ENCODE peak calls at places on chromosomes 2 and 18, in four cellular contexts. H is IMR-90, X is K562, K is GM12878. P is an unnamed sample.

GRCh38 chr2:39128919-39129391 is 8.1 kb upstream of the SOS1 start:
- DNase-seq in K (peak), H (no peak), X (no peak), P (no peak)

GRCh38 chr2:7031424-7032245 is 114.4 kb downstream of the RNF144A start:
- DNase-seq in H (no peak), X (no peak), K (no peak), P (no peak)

GRCh38 chr18:48488388-48488850 is 50.4 kb upstream of the CTIF start:
- DNase-seq in X (no peak), K (no peak), H (peak), P (peak)

GRCh38 chr2:236776695-236777251 is 207.1 kb downstream of the ACKR3 start:
- DNase-seq in K (no peak), X (no peak), H (peak), P (peak)

GRCh38 chr2:212892193-212892592 is 259.2 kb downstream of the IKZF2 start:
- DNase-seq in K (no peak), X (no peak), H (peak), P (peak)

GRCh38 chr2:225355788-225356187 is 43.7 kb upstream of the NYAP2 start:
- DNase-seq in H (no peak), X (no peak), K (no peak), P (no peak)

GRCh38 chr2:240397924-240398611 is 37.4 kb upstream of the GPC1 start:
- DNase-seq in H (peak), K (no peak), X (no peak), P (no peak)

GRCh38 chr2:169768262-169768995 is 30.2 kb upstream of the SSB start:
- DNase-seq in X (no peak), H (no peak), K (no peak), P (no peak)

GRCh38 chr2:136080114-136080513 is 37.8 kb downstream of the CXCR4 start:
- DNase-seq in K (no peak), H (no peak), X (no peak), P (no peak)

GRCh38 chr2:191811807-191812602 is 34.9 kb downstream of the CAVIN2 start:
- DNase-seq in H (peak), X (peak), K (no peak), P (peak)

GRCh38 chr2:176130153-176130916 is 830 bp downstream of the HOXD8 start:
- DNase-seq in K (no peak), X (peak), H (no peak), P (peak)

GRCh38 chr2:165274698-165275097 is 35.5 kb downstream of the SCN2A start:
- DNase-seq in H (no peak), X (no peak), K (no peak), P (no peak)

GRCh38 chr18:53148056-53148574 is 808.1 kb downstream of the DCC start:
- DNase-seq in H (no peak), K (no peak), X (no peak), P (no peak)

GRCh38 chr2:10041711-10042110 is 1.6 kb upstream of the KLF11 start:
- DNase-seq in H (no peak), K (no peak), X (no peak), P (no peak)

GRCh38 chr2:66803651-66804050 is 368.7 kb downstream of the MEIS1 start:
- DNase-seq in K (no peak), X (no peak), H (peak), P (no peak)

GRCh38 chr2:17166506-17166905 is 351.7 kb downstream of the RAD51AP2 start:
- DNase-seq in H (peak), K (no peak), X (no peak), P (no peak)

GRCh38 chr2:128309341-128310093 is 9.2 kb downstream of the HS6ST1 start:
- DNase-seq in H (peak), X (peak), K (no peak), P (no peak)

GRCh38 chr2:228535396-228535795 is 353.9 kb upstream of the SPHKAP start:
- DNase-seq in X (no peak), K (no peak), H (no peak), P (no peak)

GRCh38 chr18:68985172-68985820 is 187.4 kb downstream of the CCDC102B start:
- DNase-seq in H (no peak), X (no peak), K (no peak), P (no peak)

GRCh38 chr2:152200562-152201465 is 25.3 kb upstream of the STAM2 start:
- DNase-seq in X (peak), K (no peak), H (peak), P (peak)

GRCh38 chr2:127422631-127423475 is 4.6 kb downstream of the PROC start:
- DNase-seq in K (no peak), X (no peak), H (no peak), P (no peak)

GRCh38 chr2:101770672-101771071 is 73.2 kb downstream of the MAP4K4 start:
- DNase-seq in H (peak), X (peak), K (peak), P (peak)

DNA sequence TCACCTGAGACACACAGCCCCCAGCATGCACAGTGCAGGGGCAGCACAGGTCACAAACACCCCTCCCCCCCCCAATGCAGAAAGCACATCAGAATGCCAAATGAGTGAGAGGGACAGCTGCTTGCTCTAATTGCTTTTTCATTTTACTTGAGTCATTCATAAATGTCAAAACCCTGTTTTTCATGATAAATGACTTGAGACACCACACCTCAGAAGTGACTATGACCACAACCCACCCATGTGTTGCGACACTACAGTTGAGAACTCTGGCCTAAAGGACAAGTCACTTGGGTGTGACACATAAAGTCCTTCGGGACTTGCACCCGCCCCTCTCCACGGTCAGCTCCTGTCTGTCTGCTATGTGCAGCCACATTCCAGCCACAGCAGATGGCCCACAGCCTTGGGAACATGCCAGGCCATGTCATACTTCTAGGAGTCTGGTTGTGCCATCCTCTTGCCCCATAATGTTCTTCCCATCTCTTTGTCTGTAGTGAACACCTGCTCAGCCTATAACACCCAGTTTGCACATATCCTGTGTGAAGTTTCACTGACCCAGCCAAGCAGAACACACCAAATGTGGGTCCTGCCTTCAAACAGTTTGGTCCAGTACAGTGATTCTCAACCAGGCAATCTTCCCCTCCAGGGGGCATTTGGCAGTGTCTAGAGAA is 30.2 kb upstream of the RIOK3 start:
- DNase-seq in X (peak), K (peak), H (peak), P (peak)
- TF ChIP-seq ELK1 in X (no peak), K (no peak), H (no peak), P (no peak)

DNA sequence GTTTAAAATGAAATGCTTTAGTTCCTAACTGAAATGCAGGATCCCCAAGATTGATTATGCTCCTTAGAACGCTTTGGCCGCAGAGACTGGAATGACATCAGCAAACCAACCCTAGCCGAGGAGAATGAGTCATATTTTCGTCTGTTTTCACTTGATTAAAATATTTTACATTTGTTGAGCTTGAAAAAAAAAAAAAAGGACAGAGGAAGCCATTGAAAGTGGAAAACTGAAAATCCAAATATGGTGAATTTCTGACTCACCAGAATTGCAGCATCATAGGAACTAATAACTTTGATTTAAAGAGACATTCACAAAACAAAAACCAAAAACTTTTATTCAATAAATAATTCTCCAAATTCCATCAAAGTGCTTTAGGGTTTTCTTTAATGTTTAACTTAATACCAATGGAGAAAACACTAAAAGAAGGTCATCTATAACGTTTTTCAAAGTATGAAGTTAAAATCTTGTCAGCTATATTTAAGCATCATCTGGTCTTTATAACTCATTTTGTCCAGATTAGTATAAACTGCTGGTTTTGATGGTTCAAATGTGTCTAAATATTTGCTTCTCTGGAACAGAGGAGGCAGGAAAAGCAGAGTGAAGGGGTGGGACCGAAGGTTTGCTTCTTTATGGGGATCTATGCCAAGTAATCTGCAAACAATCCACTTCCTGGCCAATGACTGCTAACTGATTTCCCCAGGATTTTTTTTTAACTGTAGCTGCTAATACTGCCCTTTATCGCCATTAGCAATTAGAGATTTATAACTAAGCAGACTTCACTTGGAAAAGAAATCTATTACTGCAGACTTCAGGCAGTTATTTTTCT is 30.9 kb upstream of the COL5A2 start:
- DNase-seq in X (peak), H (peak), K (no peak), P (peak)
- H3K4me2 ChIP-seq in X (no peak), H (peak), K (no peak), P (peak)

GRCh38 chr2:48531141-48531648 is 1.2 kb downstream of the STON1 start:
- DNase-seq in X (no peak), H (peak), K (no peak), P (no peak)
- TF ChIP-seq ELK1 in X (no peak), H (no peak), K (no peak), P (no peak)

GRCh38 chr18:2325308-2325849 is 245.9 kb downstream of the METTL4 start:
- DNase-seq in H (peak), K (no peak), X (peak), P (no peak)
- H3K4me2 ChIP-seq in H (no peak), K (no peak), X (peak), P (no peak)

GRCh38 chr2:52862801-52863200 is 904.8 kb upstream of the CHAC2 start:
- DNase-seq in H (peak), K (no peak), X (no peak), P (no peak)
- TF ChIP-seq ELK1 in H (no peak), K (no peak), X (no peak), P (no peak)

DNA sequence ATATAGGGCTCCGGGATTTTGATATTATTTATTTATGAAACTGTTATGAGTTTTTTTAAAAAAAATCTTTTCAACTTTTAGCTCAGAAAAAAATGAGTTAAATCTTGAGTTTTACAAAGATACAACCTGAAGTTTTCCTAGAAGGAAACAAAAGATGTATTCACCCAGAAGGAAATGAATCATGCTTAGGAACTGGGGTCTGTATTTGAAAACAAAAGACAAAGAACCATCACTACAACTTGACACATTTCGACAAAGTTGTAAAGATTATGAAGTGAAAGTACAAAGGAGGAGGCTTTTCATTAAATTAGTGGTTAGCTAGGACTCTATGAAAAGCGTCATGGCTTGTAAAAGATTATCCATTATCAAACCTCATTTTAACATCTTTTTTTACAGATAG is 143.3 kb downstream of the PDE1A start:
- DNase-seq in K (no peak), X (no peak), H (no peak), P (no peak)
- H3K4me2 ChIP-seq in K (no peak), X (no peak), H (no peak), P (no peak)

GRCh38 chr2:171522057-171522803 is at the start of gene CYBRD1:
- DNase-seq in K (no peak), H (peak), X (peak), P (peak)
- TF ChIP-seq ELK1 in K (no peak), H (no peak), X (no peak), P (no peak)

GRCh38 chr2:96535331-96535730 is 1.2 kb upstream of the ARID5A start:
- DNase-seq in X (no peak), K (no peak), H (no peak), P (no peak)
- H3K4me2 ChIP-seq in X (no peak), K (peak), H (no peak), P (no peak)

P was measured in A549.